ENCODE peak calls at places on chromosomes 13 and 19, in six cellular contexts. A is tibial nerve, G is Panc1, J is GM10248, W is nephron progenitor cell, P is mucosa of descending colon. B is an unnamed sample.

GRCh38 chr13:83773961-83774360 is 108.3 kb downstream of the SLITRK1 start:
- DNase-seq in J (no peak), P (no peak), G (no peak), A (no peak), W (no peak), B (no peak)

GRCh38 chr13:114099918-114100445 is 32.4 kb downstream of the RASA3 start:
- DNase-seq in A (peak; percentile 15), P (peak; percentile 45), W (peak; percentile 30), J (no peak), G (no peak), B (no peak)

GRCh38 chr19:19514215-19514633 is 1.1 kb downstream of the TSSK6 start:
- DNase-seq in A (no peak), G (no peak), J (no peak), P (peak; percentile 64), W (no peak), B (no peak)

GRCh38 chr19:37966211-37967072 is 59.4 kb downstream of the SIPA1L3 start:
- DNase-seq in P (no peak), W (no peak), J (no peak), G (no peak), A (no peak), B (peak; percentile 37)

GRCh38 chr19:28170066-28170465 is 1042.9 kb downstream of the UQCRFS1 start:
- DNase-seq in W (no peak), G (no peak), A (no peak), J (no peak), P (no peak), B (no peak)

GRCh38 chr13:94419304-94419943 is 60.1 kb downstream of the DCT start:
- DNase-seq in G (peak; percentile 58), A (no peak), W (no peak), P (no peak), J (no peak), B (no peak)

GRCh38 chr19:6774821-6775707 is 2.6 kb downstream of the VAV1 start:
- DNase-seq in A (no peak), G (no peak), W (no peak), J (no peak), P (no peak), B (no peak)

GRCh38 chr19:28350673-28351072 is 862.3 kb downstream of the UQCRFS1 start:
- DNase-seq in G (no peak), J (no peak), W (no peak), A (no peak), P (no peak), B (no peak)

GRCh38 chr13:30972888-30973377 is 40.5 kb downstream of the TEX26 start:
- DNase-seq in W (no peak), G (no peak), J (no peak), A (no peak), P (no peak), B (no peak)

GRCh38 chr19:17398902-17399527 is 5.0 kb upstream of the CCDC194 start:
- DNase-seq in W (no peak), A (no peak), J (no peak), P (no peak), G (no peak), B (no peak)

GRCh38 chr19:44603201-44603945 is 10.0 kb upstream of the IGSF23 start:
- DNase-seq in W (no peak), A (no peak), J (no peak), P (no peak), G (no peak), B (no peak)

GRCh38 chr19:37955986-37956385 is 49.0 kb downstream of the SIPA1L3 start:
- DNase-seq in G (no peak), J (no peak), A (no peak), P (no peak), W (no peak), B (no peak)

GRCh38 chr19:15779756-15780476 is 7.5 kb upstream of the OR10H5 start:
- DNase-seq in A (peak; percentile 48), P (peak; percentile 70), G (no peak), J (no peak), W (no peak), B (no peak)

GRCh38 chr19:15702590-15702930 is 25.3 kb upstream of the OR10H2 start:
- DNase-seq in P (peak; percentile 86), J (no peak), G (no peak), A (peak; percentile 75), W (no peak), B (no peak)

GRCh38 chr13:41313659-41314197 is 2.7 kb downstream of the NAA16 start:
- DNase-seq in G (no peak), J (no peak), A (no peak), W (no peak), P (no peak), B (no peak)
- TF ChIP-seq CTCF in G (no peak), J (no peak), A (no peak), W (no peak), P (no peak), B (no peak)

DNA sequence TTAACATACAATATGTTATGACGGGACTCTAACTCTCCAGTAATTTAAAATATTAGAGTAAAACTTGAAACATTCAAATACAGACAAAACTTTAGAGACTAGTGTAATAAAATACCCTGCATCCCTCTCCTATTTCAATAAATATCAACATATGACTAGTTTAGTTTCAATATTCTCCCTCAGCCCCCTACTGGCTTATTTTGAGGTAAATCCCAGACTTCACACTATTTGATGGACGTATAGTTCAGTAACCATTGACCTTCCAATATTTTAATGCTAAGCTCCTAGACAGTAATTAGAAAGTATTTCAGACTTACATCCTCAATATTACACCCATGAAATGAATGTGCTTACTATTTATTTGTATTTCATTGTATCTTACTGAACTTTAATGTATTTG is 180.7 kb upstream of the STARD13 start:
- DNase-seq in P (no peak), A (no peak), G (no peak), J (no peak), W (no peak), B (no peak)
- TF ChIP-seq CTCF in P (no peak), A (no peak), G (no peak), J (no peak), W (no peak), B (no peak)

DNA sequence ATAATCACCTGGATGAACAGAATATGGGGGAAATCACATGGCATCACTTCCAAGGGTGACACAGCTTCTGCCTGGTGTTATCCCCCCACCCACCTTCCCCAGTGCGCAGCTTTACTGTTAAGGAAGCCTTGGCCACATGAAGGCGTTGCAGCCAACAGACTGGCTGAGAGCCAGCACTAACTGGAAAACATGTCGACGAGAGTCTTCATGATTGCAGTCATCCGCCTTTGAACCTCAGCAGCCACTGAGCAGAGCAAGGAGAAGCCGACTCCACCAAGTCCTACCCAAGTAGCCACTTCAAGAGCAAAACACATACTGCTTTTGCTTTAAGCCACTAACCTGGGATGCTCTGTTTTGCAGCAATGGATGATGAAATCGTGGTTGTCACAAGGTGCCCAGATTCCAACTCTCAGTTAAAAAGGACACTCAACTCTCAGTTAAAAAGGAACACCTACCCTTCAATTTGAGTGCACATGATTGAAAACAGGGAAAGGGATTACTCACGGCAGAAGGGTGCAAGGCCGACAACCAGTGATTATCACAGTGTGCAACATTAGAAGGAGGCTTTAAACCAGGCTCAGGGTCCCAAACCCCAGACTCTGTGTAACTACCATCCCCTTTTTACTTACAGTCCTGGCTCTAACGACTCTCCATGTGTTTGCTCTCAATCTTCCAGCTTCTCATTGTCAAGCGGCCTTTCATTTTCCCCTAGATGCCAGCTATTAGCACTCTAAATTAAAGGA is 149.1 kb downstream of the KLF12 start:
- DNase-seq in W (no peak), G (no peak), A (no peak), J (no peak), P (peak; percentile 44), B (no peak)
- TF ChIP-seq CTCF in W (no peak), G (no peak), A (no peak), J (no peak), P (no peak), B (no peak)

GRCh38 chr19:3547301-3547731 is 8.3 kb downstream of the TEKTIP1 start:
- DNase-seq in P (peak; percentile 52), J (no peak), G (no peak), W (no peak), A (no peak), B (peak; percentile 59)
- TF ChIP-seq CTCF in P (peak; percentile 19), J (peak; percentile 45), G (peak; percentile 73), W (peak; percentile 18), A (peak; percentile 41), B (peak; percentile 73)

DNA sequence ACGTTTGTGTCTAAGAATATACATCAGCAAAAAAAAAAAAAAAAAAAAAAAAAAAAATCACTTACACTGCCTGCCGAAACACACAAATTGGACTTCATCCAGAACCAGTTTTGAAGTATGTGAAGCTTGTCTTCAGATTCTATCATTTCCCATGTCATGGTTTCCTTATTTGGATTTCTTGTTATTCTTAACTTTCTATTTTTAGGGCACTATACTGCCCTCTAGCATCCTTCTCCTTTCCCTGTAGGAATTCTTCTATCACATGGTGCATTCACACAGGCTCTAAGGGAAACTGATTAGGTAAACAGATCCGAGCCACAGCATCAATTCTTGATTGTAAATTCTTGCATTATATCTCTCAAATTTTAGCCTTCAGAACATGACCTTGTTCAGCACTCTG is 1507.5 kb downstream of the OLFM4 start:
- DNase-seq in A (no peak), J (no peak), G (no peak), W (no peak), P (no peak), B (no peak)
- TF ChIP-seq CTCF in A (no peak), J (no peak), G (peak; percentile 14), W (peak; percentile 21), P (no peak), B (peak; percentile 35)

DNA sequence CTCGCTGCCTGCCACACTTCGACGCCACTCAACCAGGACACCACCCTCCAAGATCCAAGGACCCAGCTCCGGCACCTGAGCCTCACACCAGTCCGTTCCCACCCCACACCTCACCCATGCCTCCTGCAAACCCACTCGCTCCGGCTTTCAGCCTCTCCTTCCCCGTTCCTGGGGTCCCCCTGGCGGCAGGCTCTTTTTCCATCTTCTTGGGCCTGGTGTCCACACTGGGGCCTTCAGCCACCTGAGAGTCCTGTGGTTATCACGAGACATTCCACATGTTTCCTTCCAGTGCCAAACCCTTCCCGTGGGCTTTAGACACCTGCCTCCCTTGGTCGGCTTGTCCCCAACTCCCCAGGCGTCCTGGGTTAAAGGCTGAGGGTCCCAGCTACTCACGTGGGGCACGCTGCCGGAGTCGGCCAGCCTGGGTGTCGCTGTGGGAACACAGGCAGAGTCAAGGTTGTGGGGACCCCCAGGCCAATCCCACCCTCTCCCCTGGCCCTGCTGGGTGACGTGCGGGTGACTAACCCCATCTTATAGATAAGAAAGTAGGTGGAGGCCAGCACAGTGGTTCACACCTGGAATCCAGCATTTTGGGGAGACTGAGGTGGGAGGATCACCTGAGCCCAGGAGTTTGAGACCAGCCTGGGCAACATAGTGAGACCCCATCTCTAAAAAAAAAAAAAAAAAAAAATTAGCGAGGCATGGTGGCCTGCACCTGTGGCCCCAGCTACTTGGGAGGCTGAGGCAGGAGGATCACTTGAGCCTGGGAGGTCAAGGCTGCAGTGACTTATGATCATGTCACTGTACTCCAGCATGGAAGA is 2.0 kb downstream of the JSRP1 start:
- DNase-seq in J (no peak), W (peak; percentile 71), G (no peak), P (no peak), A (no peak), B (peak; percentile 79)
- TF ChIP-seq CTCF in J (no peak), W (peak; percentile 47), G (no peak), P (no peak), A (no peak), B (peak; percentile 34)

GRCh38 chr13:67416047-67416925 is 186.2 kb upstream of the PCDH9 start:
- DNase-seq in G (peak; percentile 4), P (no peak), J (peak; percentile 5), A (no peak), W (peak; percentile 65), B (peak; percentile 83)
- TF ChIP-seq CTCF in G (peak; percentile 64), P (no peak), J (peak; percentile 32), A (no peak), W (peak; percentile 68), B (peak; percentile 82)

GRCh38 chr19:7868671-7869452 is 5.3 kb downstream of the PRR36 start:
- DNase-seq in J (peak; percentile 92), P (peak; percentile 87), G (no peak), A (no peak), W (peak; percentile 87), B (peak; percentile 82)
- TF ChIP-seq CTCF in J (peak; percentile 95), P (peak; percentile 86), G (peak; percentile 90), A (peak; percentile 89), W (peak; percentile 49), B (peak; percentile 94)

B was measured in glutamatergic neuron.